ENCODE peak calls at places on chromosomes 12 and 14, in five cellular contexts. P is HCT116, L is stomach, W is HepG2, E is GM23338. D is an unnamed sample.
A peak's percentile ranks its signal among the peaks of the same experiment; 100 is the strongest.

GRCh38 chr12:94704452-94704871 is 54.1 kb upstream of the TMCC3 start:
- DNase-seq in P (no peak), L (peak; percentile 51), W (peak; percentile 29), E (no peak), D (no peak)

GRCh38 chr14:89386214-89386886 is 30.7 kb downstream of the FOXN3 start:
- DNase-seq in P (no peak), L (no peak), W (no peak), E (no peak), D (no peak)

GRCh38 chr14:33950320-33951182 is at the start of gene EGLN3:
- DNase-seq in P (peak; percentile 68), L (peak; percentile 94), W (peak; percentile 55), E (peak; percentile 96), D (peak; percentile 77)

GRCh38 chr14:72183631-72184030 is 251.4 kb downstream of the RGS6 start:
- DNase-seq in P (no peak), L (no peak), W (no peak), E (no peak), D (no peak)

GRCh38 chr12:103809154-103809553 is 31.9 kb downstream of the NT5DC3 start:
- DNase-seq in P (no peak), L (no peak), W (no peak), E (no peak), D (no peak)

GRCh38 chr14:94404561-94404960 is 16.2 kb upstream of the SERPINA1 start:
- DNase-seq in P (no peak), L (no peak), W (no peak), E (no peak), D (no peak)

GRCh38 chr12:74111688-74112360 is 425.8 kb upstream of the ATXN7L3B start:
- DNase-seq in P (peak; percentile 52), L (no peak), W (peak; percentile 13), E (peak; percentile 80), D (no peak)

GRCh38 chr14:101225116-101225728 is 321.7 kb upstream of the RTL1 start:
- DNase-seq in P (no peak), L (no peak), W (no peak), E (no peak), D (no peak)

DNA sequence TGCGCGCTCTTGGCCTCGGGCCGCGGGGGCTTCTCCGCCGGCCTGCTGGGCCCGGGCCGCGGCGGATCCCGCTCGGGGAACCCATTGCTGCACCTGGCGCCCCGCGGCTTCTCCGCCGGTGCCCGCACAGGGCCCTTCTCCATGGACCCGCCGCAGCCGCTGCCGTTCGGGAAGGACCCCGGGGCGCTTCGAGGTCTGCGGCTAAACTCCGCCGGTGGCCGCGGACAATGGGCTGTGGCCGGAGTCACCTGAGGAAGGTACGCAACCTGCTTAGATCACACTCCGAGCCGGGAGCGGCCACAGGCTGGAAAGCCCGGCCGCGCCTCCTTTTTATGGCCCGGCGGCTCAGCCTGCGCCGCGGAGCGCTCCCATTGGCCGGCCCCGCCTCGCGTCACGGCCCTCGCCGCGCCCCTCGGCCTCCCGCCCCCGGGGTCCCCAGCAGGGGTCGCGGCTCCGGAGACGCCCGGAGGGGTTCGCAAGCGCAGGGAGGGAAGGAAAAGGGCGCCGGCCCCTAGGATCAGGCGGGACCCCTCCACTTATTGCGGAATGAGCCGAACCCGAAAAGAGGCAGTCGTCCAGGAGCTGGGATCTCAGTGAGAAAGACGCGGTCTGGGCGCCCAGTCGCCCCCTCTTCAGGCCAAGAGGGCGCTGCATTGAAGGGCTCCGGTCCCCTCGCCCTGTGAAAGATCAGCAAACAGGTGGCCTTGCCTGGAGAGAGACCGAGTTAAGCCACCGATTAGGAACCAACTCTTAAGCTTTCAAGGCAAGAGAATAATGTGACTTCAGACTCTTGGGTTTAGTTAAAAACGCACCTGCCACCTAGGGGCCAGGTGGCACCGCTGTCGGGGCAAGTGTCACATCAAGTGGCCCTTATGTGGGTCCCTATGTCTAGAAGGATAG is at the start of gene GCH1:
- DNase-seq in P (peak; percentile 61), L (peak; percentile 86), W (peak; percentile 72), E (peak; percentile 93), D (peak; percentile 95)
- H3K4me3 ChIP-seq in P (peak within 1 kb of the TSS; percentile 85), L (peak within 1 kb of the TSS; percentile 61), W (peak within 1 kb of the TSS; percentile 98), E (peak within 1 kb of the TSS; percentile 91), D (peak within 1 kb of the TSS; percentile 67)

GRCh38 chr14:75440733-75441474 is 13.1 kb downstream of the JDP2 start:
- DNase-seq in P (no peak), L (peak; percentile 53), W (no peak), E (no peak), D (peak; percentile 62)
- TF ChIP-seq POLR2AphosphoS5 in P (no peak), L (peak; percentile 74), W (no peak), E (no peak), D (no peak)

DNA sequence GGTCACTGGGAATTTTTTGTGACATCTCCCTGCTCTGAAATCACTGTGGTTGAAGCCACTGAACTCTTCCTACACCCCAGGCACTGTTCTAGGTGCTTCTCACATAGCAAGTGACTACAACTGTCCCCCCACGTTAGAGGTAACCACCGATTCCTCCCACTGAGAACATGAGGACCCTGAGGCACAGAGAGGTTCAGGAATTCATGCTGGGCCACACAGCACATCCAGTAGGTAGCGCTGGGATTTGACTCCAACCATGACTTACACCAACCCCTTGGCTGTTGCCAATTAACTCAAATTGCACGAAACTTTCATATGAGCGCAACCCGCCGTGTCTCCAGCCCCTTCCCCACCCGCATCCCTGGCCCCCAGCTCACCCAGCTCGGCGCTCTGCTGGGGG is 105.2 kb downstream of the RFLNA start:
- DNase-seq in P (no peak), L (no peak), W (no peak), E (no peak), D (no peak)
- TF ChIP-seq CTCF in P (no peak), L (no peak), W (no peak), E (no peak), D (no peak)

GRCh38 chr12:14395059-14395778 is 29.7 kb downstream of the ATF7IP start:
- DNase-seq in P (no peak), L (no peak), W (no peak), E (no peak), D (no peak)

GRCh38 chr12:14394317-14395058 is 29.0 kb downstream of the ATF7IP start:
- DNase-seq in P (peak; percentile 79), L (peak; percentile 38), W (peak; percentile 69), E (peak; percentile 79), D (peak; percentile 56)

GRCh38 chr12:14390885-14391530 is 25.5 kb downstream of the ATF7IP start:
- DNase-seq in P (no peak), L (no peak), W (no peak), E (no peak), D (no peak)

GRCh38 chr12:14396071-14396470 is 30.6 kb downstream of the ATF7IP start:
- DNase-seq in P (no peak), L (no peak), W (no peak), E (no peak), D (no peak)

DNA sequence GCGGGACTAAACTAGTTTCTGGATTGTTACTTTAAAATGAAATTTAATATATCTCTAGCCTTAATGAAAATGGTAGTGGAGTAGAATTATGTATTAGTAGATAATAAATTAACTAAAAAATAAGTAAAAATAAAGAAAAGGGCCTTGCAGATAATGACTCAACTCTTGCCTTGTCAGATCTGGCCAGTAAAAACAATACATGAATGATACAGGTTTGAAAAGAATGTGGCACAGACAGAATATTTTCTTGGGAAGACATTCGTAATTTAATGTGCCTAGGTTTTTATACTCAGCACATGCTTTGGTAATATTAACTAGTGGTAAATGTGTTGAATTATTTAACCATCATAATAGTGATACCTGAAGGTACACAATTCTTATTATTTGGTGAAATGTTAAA is 28.3 kb downstream of the ATF7IP start:
- DNase-seq in P (no peak), L (no peak), W (no peak), E (no peak), D (no peak)
- H3K4me3 ChIP-seq in P (peak overlapping the region; percentile 15), L (no peak overlapping the region), W (no peak overlapping the region), E (peak overlapping the region; percentile 24), D (no peak overlapping the region)

DNA sequence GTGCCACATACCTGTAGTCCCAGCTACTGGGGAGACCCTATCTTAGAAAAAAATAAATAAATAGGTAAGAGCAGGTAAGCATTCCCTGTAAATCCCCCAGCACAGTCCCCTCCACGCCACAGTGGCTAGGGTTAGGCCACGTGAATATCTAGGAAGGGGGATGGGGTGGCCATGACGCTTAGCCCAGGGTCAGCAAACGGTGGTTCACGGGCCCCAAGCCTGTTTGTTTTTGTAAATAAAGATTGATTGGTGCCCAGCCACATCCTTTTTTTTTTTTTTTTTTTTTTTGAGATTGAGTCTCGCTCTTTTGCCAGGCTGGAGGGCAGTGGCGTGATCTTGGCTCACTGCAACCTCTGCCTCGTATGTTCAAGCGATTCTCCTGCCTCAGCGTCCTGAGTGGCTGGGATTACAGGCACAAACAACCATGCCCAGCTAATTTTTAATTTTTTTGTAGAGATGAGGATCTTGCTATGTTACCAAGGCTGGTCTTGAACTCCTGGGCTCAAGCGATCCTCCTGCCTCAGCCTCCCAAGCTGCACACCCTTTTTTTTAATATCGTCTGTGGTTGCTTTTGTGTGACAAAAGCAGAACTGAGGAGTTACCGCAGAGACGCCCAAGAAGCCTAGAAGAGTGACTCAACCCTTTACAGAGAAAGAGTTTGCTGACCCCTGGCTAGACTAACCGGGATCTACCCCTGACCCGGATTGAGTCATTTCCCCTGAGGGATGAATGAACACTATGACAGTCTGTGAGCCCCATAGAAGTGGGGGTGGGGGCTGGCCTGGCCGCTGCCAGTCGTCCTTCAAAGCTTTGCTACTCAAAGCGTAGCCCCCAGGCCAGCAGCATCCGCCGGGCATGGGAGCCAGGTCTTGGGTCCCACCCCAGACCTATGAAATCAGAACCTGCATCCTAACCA is 113.7 kb upstream of the NCOR2 start:
- DNase-seq in P (peak; percentile 79), L (no peak), W (peak; percentile 80), E (peak; percentile 63), D (no peak)
- TF ChIP-seq POLR2AphosphoS5 in P (peak; percentile 52), L (no peak), W (no peak), E (no peak), D (peak; percentile 43)

GRCh38 chr12:11348439-11348838 is 38.2 kb upstream of the PRB4 start:
- DNase-seq in P (no peak), L (no peak), W (no peak), E (no peak), D (peak; percentile 6)

GRCh38 chr12:11344504-11344903 is 34.3 kb upstream of the PRB4 start:
- DNase-seq in P (no peak), L (no peak), W (peak; percentile 4), E (no peak), D (no peak)

DNA sequence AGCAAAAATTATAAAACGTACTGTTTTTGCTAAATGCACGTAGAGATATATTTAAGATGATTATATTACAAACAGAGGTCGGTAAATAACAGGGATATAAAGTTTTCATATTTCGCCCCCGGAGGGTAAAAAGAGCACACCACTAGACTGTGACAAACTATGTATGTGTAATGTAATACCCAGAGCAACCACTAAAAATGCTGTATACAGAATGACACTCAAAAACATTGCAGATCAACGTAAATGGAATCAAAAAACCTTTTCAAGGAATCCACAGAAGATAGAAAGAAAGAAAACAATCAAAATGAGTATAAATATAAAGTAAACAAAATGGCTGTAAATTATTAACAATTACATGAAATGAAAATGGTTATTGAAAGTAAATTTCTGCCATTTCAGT is 37.6 kb upstream of the PRB4 start:
- DNase-seq in P (no peak), L (no peak), W (no peak), E (peak; percentile 33), D (no peak)
- TF ChIP-seq CTCF in P (peak; percentile 42), L (no peak), W (no peak), E (no peak), D (no peak)

GRCh38 chr12:10121278-10121677 is 8.7 kb downstream of the CLEC7A start:
- DNase-seq in P (no peak), L (no peak), W (no peak), E (no peak), D (no peak)
- H3K4me3 ChIP-seq in P (no peak overlapping the region), L (no peak overlapping the region), W (no peak overlapping the region), E (no peak overlapping the region), D (no peak overlapping the region)

D was measured in upper lobe of left lung.